ENCODE peak calls at places on chromosome 9, in eight cellular contexts. O is CD4-positive, CD25-positive, alpha-beta regulatory T cell; C is lower leg skin; D is DMS53; U is stimulated activated CD4-positive, alpha-beta T cell treated with anti-CD3 and anti-CD28 coated beads, Interleukin-1b, Interleukin-23, amount 100 ng/mL, for 4 hours; Z is right cardiac atrium; S is WTC11; P is activated effector memory CD4-positive, alpha-beta T cell treated with anti-CD3 and anti-CD28 coated beads, Interleukin-2, amount 50 U/mL, for 16 hours. B is an unnamed sample.

GRCh38 chr9:71725590-71726338 is 42.5 kb downstream of the CEMIP2 start:
- DNase-seq in S (no peak), U (no peak), C (no peak), O (no peak), P (no peak), D (peak; percentile 93), Z (no peak), B (no peak)

GRCh38 chr9:113748135-113748534 is 128.0 kb upstream of the ZNF618 start:
- DNase-seq in D (no peak), Z (no peak), S (no peak), C (no peak), P (no peak), U (no peak), O (no peak), B (no peak)

GRCh38 chr9:16873131-16873787 is 2.8 kb upstream of the BNC2 start:
- DNase-seq in D (no peak), S (no peak), Z (no peak), C (no peak), U (no peak), P (no peak), O (no peak), B (no peak)

GRCh38 chr9:134707031-134707680 is 65.6 kb downstream of the COL5A1 start:
- DNase-seq in Z (peak; percentile 93), U (no peak), P (no peak), S (no peak), D (no peak), C (no peak), O (no peak), B (no peak)

GRCh38 chr9:21970800-21971620 is 23.2 kb downstream of the CDKN2A start:
- DNase-seq in U (no peak), S (no peak), D (no peak), C (peak; percentile 81), O (no peak), P (no peak), Z (no peak), B (no peak)

GRCh38 chr9:95189230-95190098 is 128.0 kb downstream of the FANCC start:
- DNase-seq in S (no peak), D (no peak), Z (no peak), P (no peak), U (no peak), C (peak; percentile 75), O (no peak), B (no peak)

GRCh38 chr9:120733190-120733589 is 18.9 kb upstream of the MEGF9 start:
- DNase-seq in S (no peak), U (no peak), D (no peak), Z (peak; percentile 70), O (no peak), P (no peak), C (no peak), B (peak; percentile 63)

GRCh38 chr9:128735373-128735772 is 11.4 kb upstream of the ZDHHC12 start:
- DNase-seq in S (no peak), C (no peak), P (no peak), U (no peak), Z (no peak), D (peak; percentile 40), O (no peak), B (peak; percentile 57)

GRCh38 chr9:129442791-129443511 is 177.9 kb downstream of the C9orf50 start:
- DNase-seq in D (no peak), P (no peak), S (no peak), Z (no peak), U (no peak), O (no peak), C (no peak), B (peak; percentile 71)

GRCh38 chr9:18492612-18493011 is 18.7 kb downstream of the ADAMTSL1 start:
- DNase-seq in O (no peak), D (no peak), C (no peak), Z (no peak), S (no peak), U (no peak), P (no peak), B (no peak)

B was measured in pancreas.